ENCODE peak calls at places on chromosomes 12 and 14, in nine cellular contexts. One of them, this sample, is unnamed.

GRCh38 chr14:75886661-75887348 is 95.0 kb downstream of the TGFB3 start:
- DNase-seq in colonic mucosa: no peak
- DNase-seq in body of pancreas: no peak
- DNase-seq in HepG2: no peak
- DNase-seq in right lobe of liver: no peak
- DNase-seq in mesenchymal stem cell: peak
- DNase-seq in A549: no peak
- DNase-seq in GM23338: no peak
- DNase-seq in heart left ventricle: no peak
- DNase-seq in this sample: peak

GRCh38 chr12:1083888-1084262 is 92.9 kb downstream of the ERC1 start:
- DNase-seq in colonic mucosa: no peak
- DNase-seq in body of pancreas: peak
- DNase-seq in HepG2: peak
- DNase-seq in right lobe of liver: no peak
- DNase-seq in mesenchymal stem cell: peak
- DNase-seq in A549: peak
- DNase-seq in GM23338: peak
- DNase-seq in heart left ventricle: no peak
- DNase-seq in this sample: peak

GRCh38 chr12:46111727-46112126 is 121.4 kb upstream of the SCAF11 start:
- DNase-seq in colonic mucosa: no peak
- DNase-seq in body of pancreas: no peak
- DNase-seq in HepG2: no peak
- DNase-seq in right lobe of liver: no peak
- DNase-seq in mesenchymal stem cell: no peak
- DNase-seq in A549: no peak
- DNase-seq in GM23338: no peak
- DNase-seq in heart left ventricle: no peak
- DNase-seq in this sample: no peak

GRCh38 chr12:89709994-89710872 is 1.6 kb upstream of the ATP2B1 start:
- DNase-seq in colonic mucosa: peak
- DNase-seq in body of pancreas: peak
- DNase-seq in HepG2: no peak
- DNase-seq in right lobe of liver: peak
- DNase-seq in mesenchymal stem cell: no peak
- DNase-seq in A549: no peak
- DNase-seq in GM23338: peak
- DNase-seq in heart left ventricle: peak
- DNase-seq in this sample: peak

GRCh38 chr12:54251667-54252284 is 28.1 kb downstream of the CBX5 start:
- DNase-seq in colonic mucosa: no peak
- DNase-seq in body of pancreas: no peak
- DNase-seq in HepG2: peak
- DNase-seq in right lobe of liver: no peak
- DNase-seq in mesenchymal stem cell: peak
- DNase-seq in A549: peak
- DNase-seq in GM23338: peak
- DNase-seq in heart left ventricle: no peak
- DNase-seq in this sample: peak

GRCh38 chr12:74538491-74539258 is 1.0 kb downstream of the ATXN7L3B start:
- DNase-seq in colonic mucosa: peak
- DNase-seq in body of pancreas: peak
- DNase-seq in HepG2: no peak
- DNase-seq in right lobe of liver: no peak
- DNase-seq in mesenchymal stem cell: peak
- DNase-seq in A549: peak
- DNase-seq in GM23338: no peak
- DNase-seq in heart left ventricle: no peak
- DNase-seq in this sample: peak

GRCh38 chr12:90940872-90941499 is 14.0 kb downstream of the CCER1 start:
- DNase-seq in colonic mucosa: no peak
- DNase-seq in body of pancreas: no peak
- DNase-seq in HepG2: peak
- DNase-seq in right lobe of liver: no peak
- DNase-seq in mesenchymal stem cell: peak
- DNase-seq in A549: peak
- DNase-seq in GM23338: peak
- DNase-seq in heart left ventricle: no peak
- DNase-seq in this sample: peak

GRCh38 chr12:111361717-111362576 is 6.9 kb downstream of the PHETA1 start:
- DNase-seq in colonic mucosa: no peak
- DNase-seq in body of pancreas: peak
- DNase-seq in HepG2: peak
- DNase-seq in right lobe of liver: peak
- DNase-seq in mesenchymal stem cell: no peak
- DNase-seq in A549: no peak
- DNase-seq in GM23338: no peak
- DNase-seq in heart left ventricle: peak
- DNase-seq in this sample: no peak

GRCh38 chr12:4137441-4137840 is 136.1 kb upstream of the CCND2 start:
- DNase-seq in colonic mucosa: no peak
- DNase-seq in body of pancreas: no peak
- DNase-seq in HepG2: no peak
- DNase-seq in right lobe of liver: no peak
- DNase-seq in mesenchymal stem cell: no peak
- DNase-seq in A549: no peak
- DNase-seq in GM23338: no peak
- DNase-seq in heart left ventricle: no peak
- DNase-seq in this sample: no peak

GRCh38 chr12:79373896-79374499 is 316.8 kb downstream of the PAWR start:
- DNase-seq in colonic mucosa: peak
- DNase-seq in body of pancreas: no peak
- DNase-seq in HepG2: peak
- DNase-seq in right lobe of liver: no peak
- DNase-seq in mesenchymal stem cell: peak
- DNase-seq in A549: peak
- DNase-seq in GM23338: peak
- DNase-seq in heart left ventricle: no peak
- DNase-seq in this sample: peak

GRCh38 chr12:52600941-52601481 is at the start of gene KRT72:
- DNase-seq in colonic mucosa: no peak
- DNase-seq in body of pancreas: no peak
- DNase-seq in HepG2: no peak
- DNase-seq in right lobe of liver: peak
- DNase-seq in mesenchymal stem cell: no peak
- DNase-seq in A549: no peak
- DNase-seq in GM23338: peak
- DNase-seq in heart left ventricle: no peak
- DNase-seq in this sample: no peak

GRCh38 chr12:42162198-42162597 is 17.5 kb upstream of the GXYLT1 start:
- DNase-seq in colonic mucosa: no peak
- DNase-seq in body of pancreas: no peak
- DNase-seq in HepG2: no peak
- DNase-seq in right lobe of liver: no peak
- DNase-seq in mesenchymal stem cell: no peak
- DNase-seq in A549: peak
- DNase-seq in GM23338: no peak
- DNase-seq in heart left ventricle: no peak
- DNase-seq in this sample: peak

GRCh38 chr14:50040401-50040775 is 76.0 kb downstream of the VCPKMT start:
- DNase-seq in colonic mucosa: no peak
- DNase-seq in body of pancreas: no peak
- DNase-seq in HepG2: peak
- DNase-seq in right lobe of liver: no peak
- DNase-seq in mesenchymal stem cell: peak
- DNase-seq in A549: peak
- DNase-seq in GM23338: no peak
- DNase-seq in heart left ventricle: no peak
- DNase-seq in this sample: peak

GRCh38 chr12:106227641-106228319 is 20.0 kb downstream of the CKAP4 start:
- DNase-seq in colonic mucosa: peak
- DNase-seq in body of pancreas: no peak
- DNase-seq in HepG2: peak
- DNase-seq in right lobe of liver: no peak
- DNase-seq in mesenchymal stem cell: peak
- DNase-seq in A549: peak
- DNase-seq in GM23338: no peak
- DNase-seq in heart left ventricle: no peak
- DNase-seq in this sample: peak

GRCh38 chr12:123032736-123033391 is 52.4 kb downstream of the ARL6IP4 start:
- DNase-seq in colonic mucosa: no peak
- DNase-seq in body of pancreas: no peak
- DNase-seq in HepG2: no peak
- DNase-seq in right lobe of liver: peak
- DNase-seq in mesenchymal stem cell: no peak
- DNase-seq in A549: no peak
- DNase-seq in GM23338: no peak
- DNase-seq in heart left ventricle: no peak
- DNase-seq in this sample: no peak

GRCh38 chr12:49808686-49809368 is 19.4 kb downstream of the NCKAP5L start:
- DNase-seq in colonic mucosa: no peak
- DNase-seq in body of pancreas: no peak
- DNase-seq in HepG2: no peak
- DNase-seq in right lobe of liver: no peak
- DNase-seq in mesenchymal stem cell: peak
- DNase-seq in A549: no peak
- DNase-seq in GM23338: peak
- DNase-seq in heart left ventricle: peak
- DNase-seq in this sample: peak

GRCh38 chr14:99004112-99004511 is 267.9 kb downstream of the BCL11B start:
- DNase-seq in colonic mucosa: no peak
- DNase-seq in body of pancreas: no peak
- DNase-seq in HepG2: no peak
- DNase-seq in right lobe of liver: no peak
- DNase-seq in mesenchymal stem cell: no peak
- DNase-seq in A549: no peak
- DNase-seq in GM23338: no peak
- DNase-seq in heart left ventricle: no peak
- DNase-seq in this sample: no peak

GRCh38 chr12:96247567-96247962 is 53.4 kb downstream of the ELK3 start:
- DNase-seq in colonic mucosa: no peak
- DNase-seq in body of pancreas: no peak
- DNase-seq in HepG2: no peak
- DNase-seq in right lobe of liver: no peak
- DNase-seq in mesenchymal stem cell: peak
- DNase-seq in A549: peak
- DNase-seq in GM23338: no peak
- DNase-seq in heart left ventricle: no peak
- DNase-seq in this sample: peak

DNA sequence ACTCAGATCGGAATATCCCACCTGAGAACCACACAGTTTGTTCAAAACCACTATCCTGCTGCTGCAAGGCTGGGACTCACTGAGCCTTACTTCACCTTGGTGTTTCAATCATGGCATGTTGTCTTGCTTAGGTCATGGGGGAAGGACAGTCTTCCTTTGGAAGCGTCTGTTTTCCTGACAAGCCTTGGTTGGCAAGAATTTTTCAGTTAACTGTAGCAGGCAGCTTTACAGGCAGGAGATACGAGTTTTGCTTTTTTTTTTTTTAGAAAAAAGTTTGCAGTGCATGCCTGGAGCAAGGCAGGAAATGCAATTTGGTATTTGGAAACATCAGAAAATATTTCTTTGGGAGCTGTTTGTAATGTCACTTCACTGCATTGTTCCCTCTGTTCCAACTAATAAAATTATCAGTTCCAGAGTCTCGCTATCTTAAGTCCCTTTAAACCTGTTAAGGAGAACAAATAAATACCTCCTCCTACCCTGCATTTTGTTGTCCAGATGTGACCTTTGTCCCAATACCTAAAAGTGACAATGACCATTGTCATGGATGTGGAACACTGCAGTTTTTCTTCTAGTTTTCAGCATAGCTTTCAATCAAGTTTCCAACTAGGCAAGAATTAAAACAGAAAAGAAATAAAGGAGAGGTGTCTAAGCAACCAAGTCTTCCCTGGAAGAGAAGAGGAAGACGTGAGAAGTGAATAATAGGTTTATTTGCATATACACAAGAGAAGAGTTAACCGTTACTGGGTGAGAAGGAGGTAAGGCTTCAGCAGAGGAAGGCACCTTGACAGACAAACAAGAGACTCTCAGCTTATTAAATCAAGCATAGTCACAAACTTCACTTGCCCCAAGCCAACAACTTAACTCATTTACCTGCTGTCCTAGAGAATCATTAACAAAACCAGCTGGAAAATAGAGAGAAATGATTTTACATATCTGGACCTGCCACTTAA is 71.4 kb upstream of the ACTN1 start:
- DNase-seq in colonic mucosa: no peak
- DNase-seq in body of pancreas: no peak
- DNase-seq in HepG2: no peak
- DNase-seq in right lobe of liver: no peak
- DNase-seq in mesenchymal stem cell: peak
- DNase-seq in A549: no peak
- DNase-seq in GM23338: peak
- DNase-seq in heart left ventricle: no peak
- DNase-seq in this sample: peak
- H3K27ac ChIP-seq in colonic mucosa: peak
- H3K27ac ChIP-seq in body of pancreas: no peak
- H3K27ac ChIP-seq in HepG2: peak
- H3K27ac ChIP-seq in right lobe of liver: peak
- H3K27ac ChIP-seq in mesenchymal stem cell: no peak
- H3K27ac ChIP-seq in A549: peak
- H3K27ac ChIP-seq in GM23338: no peak
- H3K27ac ChIP-seq in heart left ventricle: peak
- H3K27ac ChIP-seq in this sample: peak

GRCh38 chr12:98344630-98345029 is 170.8 kb upstream of the TMPO start:
- DNase-seq in colonic mucosa: no peak
- DNase-seq in body of pancreas: no peak
- DNase-seq in HepG2: no peak
- DNase-seq in right lobe of liver: no peak
- DNase-seq in mesenchymal stem cell: no peak
- DNase-seq in A549: no peak
- DNase-seq in GM23338: peak
- DNase-seq in heart left ventricle: no peak
- DNase-seq in this sample: no peak
- H3K27ac ChIP-seq in colonic mucosa: no peak
- H3K27ac ChIP-seq in body of pancreas: no peak
- H3K27ac ChIP-seq in HepG2: no peak
- H3K27ac ChIP-seq in right lobe of liver: no peak
- H3K27ac ChIP-seq in mesenchymal stem cell: no peak
- H3K27ac ChIP-seq in A549: no peak
- H3K27ac ChIP-seq in GM23338: peak
- H3K27ac ChIP-seq in heart left ventricle: no peak
- H3K27ac ChIP-seq in this sample: no peak

DNA sequence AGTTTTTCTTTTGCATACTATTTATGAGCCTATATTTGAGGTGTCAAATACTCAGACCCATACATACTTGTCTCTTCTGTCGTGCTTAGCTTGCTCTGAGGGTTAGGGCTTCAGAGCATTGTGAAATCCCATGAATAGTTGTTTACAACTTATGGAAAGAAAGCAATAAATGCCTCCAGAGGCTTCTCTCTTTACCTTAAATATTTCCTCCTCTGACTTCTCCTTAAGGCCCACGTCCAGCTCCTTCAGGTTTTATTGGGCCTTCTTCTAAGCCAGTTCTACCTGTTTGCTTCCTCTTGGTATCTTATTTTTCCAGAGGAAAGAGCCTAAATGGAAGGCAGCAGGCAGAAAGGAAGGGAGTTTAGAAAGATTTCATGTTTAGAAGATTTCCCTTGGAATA is 218.6 kb downstream of the SPTSSA start:
- DNase-seq in colonic mucosa: no peak
- DNase-seq in body of pancreas: no peak
- DNase-seq in HepG2: no peak
- DNase-seq in right lobe of liver: no peak
- DNase-seq in mesenchymal stem cell: no peak
- DNase-seq in A549: no peak
- DNase-seq in GM23338: no peak
- DNase-seq in heart left ventricle: no peak
- DNase-seq in this sample: no peak
- H3K27ac ChIP-seq in colonic mucosa: no peak
- H3K27ac ChIP-seq in body of pancreas: no peak
- H3K27ac ChIP-seq in HepG2: no peak
- H3K27ac ChIP-seq in right lobe of liver: no peak
- H3K27ac ChIP-seq in mesenchymal stem cell: no peak
- H3K27ac ChIP-seq in A549: no peak
- H3K27ac ChIP-seq in GM23338: no peak
- H3K27ac ChIP-seq in heart left ventricle: no peak
- H3K27ac ChIP-seq in this sample: no peak

GRCh38 chr12:108700833-108701450 is 30.4 kb downstream of the CORO1C start:
- DNase-seq in colonic mucosa: no peak
- DNase-seq in body of pancreas: no peak
- DNase-seq in HepG2: no peak
- DNase-seq in right lobe of liver: no peak
- DNase-seq in mesenchymal stem cell: no peak
- DNase-seq in A549: no peak
- DNase-seq in GM23338: no peak
- DNase-seq in heart left ventricle: no peak
- DNase-seq in this sample: peak
- H3K27ac ChIP-seq in colonic mucosa: no peak
- H3K27ac ChIP-seq in body of pancreas: no peak
- H3K27ac ChIP-seq in HepG2: no peak
- H3K27ac ChIP-seq in right lobe of liver: peak
- H3K27ac ChIP-seq in mesenchymal stem cell: no peak
- H3K27ac ChIP-seq in A549: no peak
- H3K27ac ChIP-seq in GM23338: peak
- H3K27ac ChIP-seq in heart left ventricle: peak
- H3K27ac ChIP-seq in this sample: peak

This sample was measured in GM23248.